ENCODE peak calls at places on chromosomes 1 and 21, in ten cellular contexts. Y is foreskin keratinocyte, F is cardiac fibroblast, P is tibial artery, J is dorsolateral prefrontal cortex, I is NB4, N is heart left ventricle, H is fibroblast of lung, O is GM10248, C is heart right ventricle. R is an unnamed sample.

GRCh38 chr1:190179817-190180216 is 297.8 kb downstream of the BRINP3 start:
- DNase-seq in O (no peak), F (peak), C (no peak), Y (no peak), I (no peak), P (no peak), N (no peak), H (peak), J (no peak), R (no peak)

GRCh38 chr1:218395916-218396315 is 50.8 kb downstream of the TGFB2 start:
- DNase-seq in O (no peak), C (no peak), Y (no peak), H (peak), J (no peak), N (no peak), P (no peak), I (no peak), F (no peak), R (no peak)

GRCh38 chr1:56967900-56968832 is 2.4 kb upstream of the C8B start:
- DNase-seq in Y (no peak), N (peak), F (peak), P (no peak), O (peak), C (peak), I (peak), J (no peak), H (no peak), R (peak)

GRCh38 chr1:201508809-201509208 is 1.9 kb upstream of the CSRP1 start:
- DNase-seq in C (no peak), H (peak), Y (no peak), O (no peak), J (no peak), I (no peak), P (no peak), N (no peak), F (no peak), R (no peak)

GRCh38 chr21:26844258-26845065 is 747 bp downstream of the ADAMTS1 start:
- DNase-seq in J (peak), P (peak), N (peak), F (peak), C (peak), O (no peak), H (peak), Y (no peak), I (no peak), R (no peak)

GRCh38 chr1:196090226-196090625 is 518.0 kb downstream of the KCNT2 start:
- DNase-seq in H (no peak), I (no peak), Y (no peak), O (no peak), P (no peak), C (no peak), F (no peak), J (no peak), N (no peak), R (no peak)

GRCh38 chr1:157925419-157926166 is 67.9 kb upstream of the KIRREL1 start:
- DNase-seq in N (no peak), I (no peak), O (no peak), Y (no peak), H (no peak), P (no peak), J (no peak), F (no peak), C (no peak), R (no peak)

GRCh38 chr1:226157761-226158316 is 28.7 kb downstream of the ACBD3 start:
- DNase-seq in P (no peak), I (no peak), J (no peak), N (no peak), H (peak), Y (no peak), C (no peak), O (no peak), F (peak), R (no peak)

GRCh38 chr1:28078680-28079626 is 9.5 kb downstream of the EYA3 start:
- DNase-seq in Y (peak), N (no peak), I (no peak), P (no peak), F (peak), J (no peak), H (peak), C (no peak), O (no peak), R (no peak)

GRCh38 chr1:32498751-32499150 is 33.9 kb downstream of the ZBTB8B start:
- DNase-seq in O (no peak), F (no peak), P (no peak), I (no peak), N (no peak), Y (no peak), C (no peak), J (no peak), H (no peak), R (no peak)

GRCh38 chr1:32496127-32496526 is 31.3 kb downstream of the ZBTB8B start:
- DNase-seq in P (no peak), H (peak), I (peak), F (peak), Y (no peak), N (no peak), O (no peak), C (no peak), J (no peak), R (no peak)

GRCh38 chr1:32501865-32502264 is 37.0 kb downstream of the ZBTB8B start:
- DNase-seq in P (peak), F (peak), N (peak), O (no peak), H (no peak), I (no peak), Y (no peak), J (no peak), C (peak), R (no peak)

GRCh38 chr1:32503153-32503552 is 36.1 kb upstream of the ZBTB8A start:
- DNase-seq in F (no peak), Y (no peak), I (no peak), O (no peak), N (no peak), C (no peak), J (no peak), P (no peak), H (no peak), R (no peak)

GRCh38 chr1:32500387-32501209 is 35.7 kb downstream of the ZBTB8B start:
- DNase-seq in C (peak), F (peak), J (peak), Y (no peak), I (peak), N (peak), O (peak), P (peak), H (peak), R (peak)
- TF ChIP-seq CTCF in C (peak), F (no peak), J (no peak), Y (peak), I (no peak), N (peak), O (peak), P (peak), H (no peak), R (no peak)

GRCh38 chr1:221430133-221430960 is 311.5 kb downstream of the DUSP10 start:
- DNase-seq in C (no peak), F (no peak), I (no peak), Y (no peak), H (peak), P (no peak), N (no peak), O (no peak), J (no peak), R (no peak)

GRCh38 chr1:221429262-221429661 is 312.6 kb downstream of the DUSP10 start:
- DNase-seq in Y (no peak), P (no peak), H (no peak), I (peak), F (peak), N (no peak), C (no peak), J (no peak), O (no peak), R (no peak)

GRCh38 chr1:221435510-221435909 is 306.4 kb downstream of the DUSP10 start:
- DNase-seq in C (no peak), H (peak), Y (no peak), N (no peak), O (peak), F (peak), I (peak), P (no peak), J (no peak), R (peak)

GRCh38 chr1:221431968-221432367 is 309.9 kb downstream of the DUSP10 start:
- DNase-seq in J (no peak), H (no peak), Y (no peak), P (no peak), F (no peak), O (no peak), N (no peak), I (no peak), C (no peak), R (no peak)

DNA sequence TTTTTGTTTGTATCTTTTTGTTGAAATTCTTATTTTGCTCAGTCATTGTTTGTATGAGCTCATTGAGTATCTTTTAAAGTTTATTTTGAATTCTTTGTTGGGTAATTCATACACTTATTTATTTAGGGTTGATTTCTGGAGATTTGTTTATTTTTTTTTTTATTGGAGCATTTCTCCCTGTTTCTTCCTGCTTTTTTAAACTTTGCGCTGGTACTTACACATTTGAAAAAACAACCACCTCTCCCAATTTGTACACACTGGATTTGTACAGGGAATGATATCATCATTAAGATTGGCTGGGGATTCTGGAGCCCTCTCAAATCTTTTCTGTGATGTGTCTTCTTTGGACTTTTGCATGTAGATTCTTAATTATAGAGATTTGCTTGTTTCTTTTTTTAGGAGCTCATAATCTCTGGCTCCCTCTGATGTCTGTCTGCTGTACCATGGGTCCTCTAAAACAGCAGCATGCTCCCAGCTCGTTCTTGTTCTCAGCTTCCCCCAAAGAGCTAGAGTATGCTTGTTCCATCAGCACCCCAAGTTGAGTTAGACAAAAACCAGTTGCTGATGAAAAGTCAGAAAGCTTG is 310.7 kb downstream of the DUSP10 start:
- DNase-seq in N (no peak), I (no peak), J (no peak), H (peak), Y (no peak), P (no peak), C (no peak), F (peak), O (no peak), R (no peak)
- TF ChIP-seq CTCF in N (peak), I (no peak), J (peak), H (peak), Y (no peak), P (no peak), C (no peak), F (peak), O (no peak), R (no peak)

GRCh38 chr21:28518620-28519019 is 474.1 kb downstream of the LTN1 start:
- DNase-seq in Y (no peak), N (no peak), F (peak), I (no peak), P (no peak), C (no peak), O (no peak), H (no peak), J (no peak), R (no peak)

GRCh38 chr21:28513450-28513849 is 479.2 kb downstream of the LTN1 start:
- DNase-seq in P (no peak), N (no peak), H (peak), C (no peak), Y (no peak), O (no peak), I (no peak), F (no peak), J (no peak), R (no peak)

GRCh38 chr21:28521932-28522826 is 470.5 kb downstream of the LTN1 start:
- DNase-seq in Y (no peak), C (no peak), N (no peak), J (no peak), P (no peak), O (no peak), I (peak), F (peak), H (peak), R (no peak)

GRCh38 chr21:28516011-28516410 is 476.7 kb downstream of the LTN1 start:
- DNase-seq in N (no peak), P (no peak), J (no peak), O (no peak), I (no peak), F (no peak), H (no peak), C (no peak), Y (no peak), R (no peak)

GRCh38 chr21:28516996-28517592 is 475.6 kb downstream of the LTN1 start:
- DNase-seq in F (peak), I (peak), N (peak), P (peak), C (peak), Y (no peak), O (peak), H (peak), J (peak), R (peak)
- TF ChIP-seq CTCF in F (peak), I (peak), N (peak), P (peak), C (peak), Y (peak), O (peak), H (peak), J (peak), R (peak)

DNA sequence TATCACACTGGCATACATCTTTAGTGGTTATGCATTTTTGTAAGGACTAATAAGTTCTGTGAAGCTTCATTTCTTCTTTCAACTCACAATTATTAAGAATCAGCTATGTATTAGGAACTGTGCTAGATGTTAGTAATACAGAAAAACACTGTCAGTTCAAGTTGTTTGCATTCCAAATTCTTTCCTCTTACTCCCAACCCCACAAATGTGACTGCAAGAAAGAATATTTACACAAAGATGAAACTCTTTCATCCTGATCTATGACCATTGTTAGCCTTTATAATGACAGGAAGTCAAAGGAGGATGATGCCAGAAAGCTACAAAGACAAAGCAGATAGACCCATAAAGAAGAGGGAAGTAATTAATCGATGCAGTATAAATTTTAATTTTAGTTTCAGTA is 21.0 kb upstream of the GADD45A start:
- DNase-seq in Y (no peak), N (no peak), I (no peak), O (no peak), F (no peak), C (no peak), P (no peak), J (no peak), H (no peak), R (no peak)
- TF ChIP-seq CTCF in Y (no peak), N (no peak), I (no peak), O (no peak), F (no peak), C (no peak), P (no peak), J (no peak), H (no peak), R (no peak)

DNA sequence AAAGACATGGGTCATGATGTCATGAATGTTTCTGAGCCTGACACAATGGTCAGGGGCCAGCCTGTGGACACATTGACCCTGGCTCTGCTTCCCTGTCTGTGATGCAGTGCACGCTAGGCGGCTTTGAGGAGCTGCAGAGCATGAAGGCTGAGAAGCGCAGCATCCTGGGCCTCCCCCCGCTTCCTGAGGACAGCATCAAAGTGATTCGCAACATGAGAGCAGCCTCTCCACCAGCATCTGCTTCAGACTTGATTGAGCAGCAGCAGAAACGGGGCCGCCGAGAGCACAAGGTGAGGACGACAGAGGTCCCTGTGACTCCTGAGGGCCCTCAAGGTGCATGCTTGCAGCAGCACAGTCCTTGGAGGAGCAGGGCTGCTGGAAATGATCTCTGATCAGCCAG is 8.6 kb downstream of the STRIP1 start:
- DNase-seq in J (no peak), P (no peak), F (no peak), I (no peak), O (no peak), C (no peak), H (no peak), Y (no peak), N (no peak), R (no peak)
- TF ChIP-seq CTCF in J (no peak), P (no peak), F (no peak), I (no peak), O (no peak), C (no peak), H (no peak), Y (no peak), N (no peak), R (no peak)

GRCh38 chr1:12048376-12048775 is 14.7 kb upstream of the TNFRSF8 start:
- DNase-seq in O (no peak), N (no peak), I (no peak), P (no peak), F (no peak), Y (no peak), C (no peak), J (no peak), H (no peak), R (no peak)

GRCh38 chr1:12051361-12051760 is 11.7 kb upstream of the TNFRSF8 start:
- DNase-seq in C (no peak), O (no peak), H (no peak), P (no peak), F (no peak), J (no peak), I (no peak), N (no peak), Y (no peak), R (no peak)

GRCh38 chr1:12047120-12047876 is 15.8 kb upstream of the TNFRSF8 start:
- DNase-seq in J (no peak), I (no peak), C (no peak), F (no peak), Y (no peak), H (peak), P (no peak), O (peak), N (no peak), R (peak)

GRCh38 chr1:12052008-12052573 is 11.0 kb upstream of the TNFRSF8 start:
- DNase-seq in J (peak), P (peak), I (peak), F (peak), O (peak), Y (peak), H (peak), C (peak), N (peak), R (peak)

GRCh38 chr1:12049625-12050024 is 13.5 kb upstream of the TNFRSF8 start:
- DNase-seq in Y (no peak), F (no peak), C (no peak), P (no peak), N (no peak), H (no peak), J (no peak), I (no peak), O (no peak), R (no peak)
- TF ChIP-seq CTCF in Y (no peak), F (no peak), C (no peak), P (no peak), N (no peak), H (no peak), J (no peak), I (no peak), O (no peak), R (no peak)

GRCh38 chr1:113929750-113930498 is 800 bp downstream of the HIPK1 start:
- DNase-seq in Y (peak), O (peak), J (peak), I (peak), C (peak), P (peak), H (no peak), F (peak), N (peak), R (peak)
- TF ChIP-seq CTCF in Y (peak), O (peak), J (no peak), I (no peak), C (no peak), P (no peak), H (peak), F (no peak), N (peak), R (peak)